ENCODE peak calls at places on chromosomes 7 and 10, in seven cellular contexts. X is spleen, W is GM23338, B is stomach, V is GM12878, Q is SK-N-MC, A is HepG2. D is an unnamed sample.

GRCh38 chr7:46424934-46425333 is 503.9 kb upstream of the IGFBP3 start:
- DNase-seq in X (no peak), Q (no peak), B (no peak), W (no peak), V (no peak), A (no peak), D (no peak)

GRCh38 chr7:1021366-1021765 is 23.0 kb upstream of the GPR146 start:
- DNase-seq in V (no peak), Q (no peak), A (no peak), W (no peak), B (no peak), X (peak), D (no peak)

GRCh38 chr10:100489388-100489787 is 26.6 kb downstream of the WNT8B start:
- DNase-seq in V (no peak), B (no peak), W (no peak), A (no peak), Q (no peak), X (no peak), D (no peak)

GRCh38 chr7:155344618-155345433 is 47.1 kb downstream of the INSIG1 start:
- DNase-seq in X (peak), A (peak), B (peak), Q (peak), W (peak), V (no peak), D (peak)

GRCh38 chr10:52252322-52252721 is 61.8 kb upstream of the DKK1 start:
- DNase-seq in A (no peak), X (no peak), Q (no peak), V (no peak), B (no peak), W (no peak), D (no peak)

GRCh38 chr10:48964038-48964437 is 24.4 kb upstream of the LRRC18 start:
- DNase-seq in Q (no peak), B (no peak), V (no peak), X (no peak), W (no peak), A (no peak), D (no peak)

GRCh38 chr10:25561761-25562160 is 372.3 kb upstream of the MYO3A start:
- DNase-seq in B (no peak), Q (no peak), X (no peak), W (no peak), V (no peak), A (no peak), D (no peak)

GRCh38 chr10:1526427-1527055 is 210.8 kb downstream of the ADARB2 start:
- DNase-seq in X (no peak), Q (no peak), A (no peak), W (no peak), V (no peak), B (no peak), D (no peak)

GRCh38 chr7:19110026-19110777 is 7.2 kb downstream of the TWIST1 start:
- DNase-seq in B (no peak), W (peak), A (no peak), Q (no peak), X (no peak), V (no peak), D (no peak)

GRCh38 chr7:114943530-114943929 is 21.6 kb downstream of the MDFIC start:
- DNase-seq in W (no peak), A (no peak), Q (no peak), V (no peak), X (no peak), B (no peak), D (no peak)

GRCh38 chr10:31148955-31149354 is 117.3 kb upstream of the ZNF438 start:
- DNase-seq in W (no peak), V (no peak), A (no peak), X (no peak), B (no peak), Q (no peak), D (no peak)

GRCh38 chr10:4730998-4731397 is 95.0 kb upstream of the AKR1E2 start:
- DNase-seq in W (no peak), B (no peak), X (no peak), V (no peak), Q (no peak), A (no peak), D (no peak)

GRCh38 chr10:6503171-6503570 is 76.9 kb downstream of the PRKCQ start:
- DNase-seq in Q (no peak), A (no peak), B (no peak), V (no peak), W (no peak), X (no peak), D (no peak)

GRCh38 chr7:107691713-107692112 is 31.1 kb downstream of the SLC26A4 start:
- DNase-seq in X (no peak), Q (no peak), A (no peak), B (no peak), W (no peak), V (no peak), D (no peak)

GRCh38 chr7:69953319-69954067 is 355.2 kb downstream of the AUTS2 start:
- DNase-seq in A (no peak), V (no peak), W (no peak), Q (no peak), X (no peak), B (no peak), D (no peak)

GRCh38 chr10:21724020-21724589 is 190.1 kb downstream of the MLLT10 start:
- DNase-seq in W (no peak), Q (no peak), B (no peak), V (no peak), A (no peak), X (no peak), D (no peak)

GRCh38 chr10:5157501-5157900 is 27.4 kb downstream of the AKR1C8 start:
- DNase-seq in B (no peak), V (no peak), X (no peak), W (no peak), Q (no peak), A (no peak), D (no peak)

GRCh38 chr10:34746094-34746493 is 69.0 kb downstream of the PARD3 start:
- DNase-seq in Q (no peak), X (no peak), W (no peak), B (no peak), A (peak), V (no peak), D (no peak)

GRCh38 chr7:113263749-113264148 is 145.4 kb upstream of the SMIM30 start:
- DNase-seq in W (no peak), X (no peak), V (no peak), A (no peak), Q (no peak), B (no peak), D (no peak)

GRCh38 chr7:134533288-134533771 is 6.0 kb downstream of the AKR1B10 start:
- DNase-seq in W (no peak), X (no peak), B (no peak), Q (no peak), V (no peak), A (no peak), D (no peak)

GRCh38 chr7:134535272-134535918 is 8.0 kb downstream of the AKR1B10 start:
- DNase-seq in A (no peak), X (no peak), Q (no peak), B (no peak), V (no peak), W (no peak), D (no peak)

GRCh38 chr7:134534633-134535032 is 7.3 kb downstream of the AKR1B10 start:
- DNase-seq in A (no peak), V (no peak), Q (no peak), W (no peak), B (no peak), X (no peak), D (no peak)

GRCh38 chr7:134530460-134530859 is 3.1 kb downstream of the AKR1B10 start:
- DNase-seq in B (no peak), A (no peak), X (no peak), W (no peak), Q (no peak), V (no peak), D (no peak)

DNA sequence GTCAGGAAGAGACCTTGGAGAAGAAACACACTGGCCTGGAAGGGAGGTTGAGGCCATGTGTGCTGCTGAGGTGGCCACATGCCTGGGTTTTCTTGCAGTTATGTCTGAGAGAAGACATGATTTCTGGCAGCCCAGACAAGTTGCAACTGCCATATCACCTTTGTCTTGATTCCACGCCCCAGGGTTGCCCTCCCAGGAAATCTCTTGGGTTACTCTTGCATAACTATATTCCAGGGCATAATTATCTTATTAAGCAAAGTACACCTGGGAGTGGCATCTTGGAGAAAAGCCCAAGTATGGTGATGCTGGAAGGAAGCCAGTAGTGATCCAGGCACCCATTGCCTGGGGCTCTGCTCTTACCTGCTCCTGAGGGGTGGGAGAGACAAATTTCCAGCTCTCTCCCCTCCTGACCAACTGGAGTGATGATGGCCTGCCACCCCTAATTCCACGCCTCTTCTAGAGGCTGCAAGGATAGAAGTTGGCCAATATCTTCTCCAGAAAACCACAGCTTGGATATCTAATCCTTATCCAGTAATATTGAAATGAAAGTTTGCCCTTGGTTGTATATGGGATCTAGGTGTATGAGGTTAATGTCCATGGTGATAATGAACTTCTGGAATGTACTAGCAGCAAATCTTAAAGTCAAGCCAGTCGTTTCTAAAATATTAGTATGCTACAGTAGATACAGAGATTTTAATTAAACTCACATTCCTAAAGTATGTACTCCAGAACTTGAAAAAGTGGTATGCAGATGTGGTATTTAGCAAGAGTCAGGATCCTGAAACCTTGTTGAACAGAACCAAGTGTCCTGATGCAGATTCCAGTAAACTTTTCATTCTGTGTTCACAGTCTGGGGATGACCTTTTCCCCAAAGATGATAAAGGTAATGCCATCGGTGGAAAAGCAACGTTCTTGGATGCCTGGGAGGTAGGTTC is 5.1 kb downstream of the AKR1B10 start:
- DNase-seq in X (no peak), W (no peak), B (peak), V (no peak), A (no peak), Q (no peak), D (no peak)
- TF ChIP-seq POLR2AphosphoS5 in X (no peak), W (no peak), B (no peak), V (no peak), A (no peak), Q (no peak), D (no peak)

GRCh38 chr10:104824378-104825006 is 183.4 kb downstream of the SORCS3 start:
- DNase-seq in W (peak), X (no peak), B (peak), A (no peak), V (no peak), Q (peak), D (peak)
- TF ChIP-seq POLR2AphosphoS5 in W (no peak), X (no peak), B (no peak), A (no peak), V (no peak), Q (no peak), D (no peak)

DNA sequence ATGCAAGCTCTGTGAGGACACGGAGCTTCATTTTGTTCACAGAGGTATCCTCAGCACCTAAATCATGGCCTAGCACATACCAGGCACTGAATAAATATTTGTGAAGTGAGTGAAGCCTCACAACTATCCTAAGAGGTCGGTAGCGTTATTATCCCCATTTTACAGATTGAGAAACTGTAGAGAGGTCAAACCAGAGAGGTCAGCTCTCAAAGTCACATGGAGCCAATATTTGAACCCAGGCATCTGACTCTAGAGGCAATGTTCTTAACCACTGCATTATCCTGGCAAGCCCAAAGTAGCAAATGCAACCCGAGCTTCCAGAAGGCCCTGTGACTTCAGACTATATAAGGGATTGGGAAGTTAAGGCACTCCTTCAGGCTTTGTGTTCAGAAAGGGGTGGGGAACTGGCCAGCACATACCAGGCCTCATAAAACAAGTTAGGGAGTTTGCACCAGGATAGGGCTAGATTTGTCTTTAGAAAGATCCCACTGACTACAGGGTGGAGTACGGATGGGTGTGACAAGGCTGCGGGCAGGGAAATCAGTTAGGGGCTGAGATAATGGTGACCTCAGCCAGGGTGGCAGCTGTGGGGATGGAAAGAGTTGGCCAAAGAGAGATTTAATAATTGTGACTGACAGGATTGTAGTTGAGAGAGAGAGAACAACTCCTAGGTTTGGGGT is 101.4 kb downstream of the TBXAS1 start:
- DNase-seq in Q (no peak), W (no peak), A (no peak), X (no peak), V (no peak), B (no peak), D (no peak)
- TF ChIP-seq POLR2AphosphoS5 in Q (no peak), W (no peak), A (no peak), X (no peak), V (no peak), B (no peak), D (no peak)

GRCh38 chr7:104921596-104921995 is 92.4 kb upstream of the KMT2E start:
- DNase-seq in B (no peak), W (no peak), V (no peak), X (no peak), Q (no peak), A (no peak), D (no peak)

GRCh38 chr7:104922187-104923009 is 91.6 kb upstream of the KMT2E start:
- DNase-seq in X (no peak), W (no peak), Q (no peak), B (no peak), A (no peak), V (no peak), D (no peak)

GRCh38 chr7:104926189-104926904 is 87.7 kb upstream of the KMT2E start:
- DNase-seq in A (no peak), Q (no peak), V (no peak), X (no peak), B (no peak), W (no peak), D (no peak)

GRCh38 chr7:104926905-104927454 is 87.0 kb upstream of the KMT2E start:
- DNase-seq in V (no peak), W (peak), Q (no peak), X (no peak), B (peak), A (no peak), D (no peak)

GRCh38 chr7:104923010-104923421 is 91.0 kb upstream of the KMT2E start:
- DNase-seq in W (peak), V (peak), B (peak), Q (peak), A (peak), X (peak), D (peak)
- TF ChIP-seq POLR2AphosphoS5 in W (no peak), V (no peak), B (peak), Q (no peak), A (no peak), X (no peak), D (peak)

DNA sequence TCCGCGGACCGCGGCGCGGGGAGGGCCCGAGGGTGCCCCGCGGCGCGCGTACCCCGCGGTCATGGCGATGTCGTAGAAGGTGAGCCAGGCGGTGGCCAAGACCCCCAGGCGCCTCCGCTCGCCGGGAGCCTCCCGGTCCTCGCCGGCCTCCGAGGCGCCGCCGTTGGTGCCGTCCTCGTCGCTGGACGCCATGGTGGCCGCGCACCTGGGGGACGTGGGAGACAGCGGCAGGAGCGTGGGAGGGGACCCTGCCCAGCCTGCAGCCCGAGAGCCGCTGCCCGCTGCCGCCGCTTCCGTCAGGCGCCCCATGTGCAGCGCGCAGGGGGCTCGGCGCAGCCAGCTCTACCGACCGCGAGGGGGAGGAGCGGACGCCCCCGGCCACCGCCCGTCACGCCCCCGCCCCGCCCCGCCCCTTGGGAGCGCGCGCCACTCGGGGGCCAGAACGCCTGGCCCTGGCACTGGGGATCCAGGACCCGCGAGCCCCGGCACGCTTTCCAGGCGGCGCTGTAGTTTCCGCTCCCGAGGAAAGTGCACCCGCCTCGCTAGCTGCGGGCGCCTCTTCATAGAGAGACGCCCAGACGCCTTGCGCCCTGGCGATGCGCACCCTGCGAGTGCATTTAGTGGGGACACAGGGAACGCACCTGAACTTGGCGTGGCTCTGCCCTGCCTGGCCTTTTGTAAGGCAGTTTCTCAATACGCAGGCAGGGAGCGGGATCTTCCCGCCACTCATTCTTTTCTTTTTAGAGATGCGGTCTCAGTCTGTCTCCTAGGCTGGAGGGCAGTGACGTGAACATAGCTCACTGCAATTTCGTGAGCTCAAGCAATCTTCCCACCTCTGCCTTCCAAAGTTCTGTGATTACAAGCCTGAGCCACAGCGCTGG is at the start of gene HACD1:
- DNase-seq in Q (no peak), A (peak), W (peak), V (no peak), B (peak), X (peak), D (peak)
- TF ChIP-seq POLR2AphosphoS5 in Q (no peak), A (peak), W (peak), V (no peak), B (peak), X (peak), D (peak)

DNA sequence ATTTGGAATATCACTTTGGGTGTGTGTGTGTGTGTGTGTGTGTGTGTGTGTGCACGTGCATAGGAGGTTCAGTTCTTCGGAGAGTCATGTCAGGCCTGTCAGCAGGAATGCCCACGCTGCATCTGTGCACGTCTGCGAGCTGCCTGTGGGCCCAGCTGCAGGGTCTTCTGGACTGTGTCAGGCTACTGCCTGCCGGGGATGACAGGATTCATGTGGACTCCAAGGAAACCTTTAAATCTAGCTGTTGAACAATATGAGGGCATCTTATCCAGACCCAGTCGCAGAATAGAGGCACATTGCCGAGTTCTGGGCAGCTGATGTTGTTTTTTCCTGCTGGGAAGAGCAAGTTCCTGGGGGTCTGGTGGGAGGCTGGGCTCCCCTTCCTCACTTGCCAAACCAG is 19.0 kb downstream of the AQP1 start:
- DNase-seq in B (peak), A (no peak), Q (no peak), X (no peak), W (no peak), V (no peak), D (no peak)
- TF ChIP-seq POLR2AphosphoS5 in B (no peak), A (no peak), Q (no peak), X (no peak), W (no peak), V (no peak), D (no peak)

DNA sequence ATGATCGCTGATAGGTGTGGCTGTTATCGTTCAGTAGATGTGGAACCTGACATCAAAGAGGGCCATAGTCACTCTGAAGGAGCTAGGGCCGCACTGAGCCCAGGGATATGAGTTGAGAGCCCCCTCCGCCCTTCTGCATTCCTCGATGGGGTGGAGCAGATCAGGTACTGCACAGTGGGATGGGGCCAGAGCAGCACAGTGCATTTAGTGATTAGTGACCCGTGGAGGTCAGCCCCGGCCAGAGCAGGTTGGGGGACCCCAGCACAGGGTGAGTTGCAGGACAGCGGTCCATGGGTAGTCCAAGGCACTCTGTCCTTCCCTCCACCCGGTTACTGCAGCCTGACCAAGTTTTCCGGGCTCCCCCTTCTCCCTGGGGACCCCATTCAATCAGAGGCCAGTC is 146.6 kb downstream of the RPS24 start:
- DNase-seq in A (no peak), B (no peak), X (no peak), Q (no peak), V (no peak), W (no peak), D (no peak)
- TF ChIP-seq POLR2AphosphoS5 in A (no peak), B (no peak), X (no peak), Q (no peak), V (no peak), W (no peak), D (no peak)

GRCh38 chr10:114879093-114879492 is 57.5 kb downstream of the FHIP2A start:
- DNase-seq in A (no peak), B (no peak), W (no peak), X (no peak), Q (no peak), V (no peak), D (no peak)
- TF ChIP-seq POLR2AphosphoS5 in A (no peak), B (no peak), W (no peak), X (no peak), Q (no peak), V (no peak), D (no peak)